ENCODE peak calls at places on chromosomes 6 and 20, in eight cellular contexts. G, C, Z, P, E, A, N and J are unnamed samples.

GRCh38 chr6:132931937-132932336 is 117.6 kb downstream of the RPS12 start:
- DNase-seq in G (no peak), A (no peak), C (no peak), Z (no peak), E (peak; percentile 92), N (no peak), P (peak; percentile 22), J (peak; percentile 71)

GRCh38 chr20:9555781-9556180 is 41.4 kb downstream of the LAMP5 start:
- DNase-seq in G (no peak), C (no peak), A (peak; percentile 19), E (peak; percentile 30), P (no peak), N (no peak), Z (no peak), J (peak; percentile 97)

GRCh38 chr6:43202451-43202850 is 20.5 kb downstream of the CUL9 start:
- DNase-seq in G (no peak), C (no peak), E (no peak), A (no peak), P (no peak), Z (no peak), N (no peak), J (no peak)

GRCh38 chr6:64683682-64684081 is 1023.3 kb downstream of the EYS start:
- DNase-seq in E (no peak), C (no peak), P (peak; percentile 33), Z (no peak), A (peak; percentile 51), G (no peak), N (no peak), J (peak; percentile 30)

GRCh38 chr20:43379239-43379917 is 78.3 kb upstream of the SRSF6 start:
- DNase-seq in A (peak; percentile 17), G (no peak), N (no peak), P (no peak), C (no peak), Z (no peak), E (peak; percentile 98), J (peak; percentile 35)

GRCh38 chr6:99606670-99607415 is at the start of gene PRDM13:
- DNase-seq in A (no peak), E (no peak), C (no peak), P (peak; percentile 61), Z (no peak), G (no peak), N (no peak), J (no peak)

GRCh38 chr6:157726892-157727628 is 96.0 kb upstream of the SNX9 start:
- DNase-seq in E (no peak), Z (no peak), P (no peak), C (no peak), G (no peak), A (no peak), N (no peak), J (no peak)

GRCh38 chr6:10193321-10193720 is 221.6 kb downstream of the TFAP2A start:
- DNase-seq in Z (no peak), A (no peak), G (no peak), N (no peak), C (no peak), P (no peak), E (no peak), J (peak; percentile 69)

GRCh38 chr6:152950240-152950639 is 32.6 kb downstream of the FBXO5 start:
- DNase-seq in N (no peak), G (no peak), A (no peak), E (no peak), Z (no peak), P (no peak), C (no peak), J (no peak)

GRCh38 chr6:44225579-44226325 is 2.4 kb downstream of the SLC29A1 start:
- DNase-seq in P (no peak), N (no peak), G (peak; percentile 39), A (no peak), C (no peak), E (no peak), Z (no peak), J (no peak)

GRCh38 chr6:89886378-89887120 is 7.7 kb upstream of the GJA10 start:
- DNase-seq in C (no peak), A (no peak), G (no peak), P (no peak), N (no peak), E (no peak), Z (no peak), J (no peak)

GRCh38 chr6:106084106-106084963 is 1.8 kb upstream of the PRDM1 start:
- DNase-seq in N (peak; percentile 87), P (peak; percentile 84), C (no peak), A (peak; percentile 72), G (peak; percentile 91), Z (peak; percentile 72), E (peak; percentile 90), J (peak; percentile 54)

GRCh38 chr6:49142422-49143151 is 320.5 kb downstream of the MMUT start:
- DNase-seq in E (no peak), N (no peak), C (no peak), A (no peak), G (no peak), Z (no peak), P (peak; percentile 44), J (no peak)

GRCh38 chr6:124881898-124882579 is 80.2 kb upstream of the RNF217 start:
- DNase-seq in G (no peak), P (peak; percentile 24), A (no peak), C (no peak), E (peak; percentile 55), N (no peak), Z (no peak), J (peak; percentile 24)

GRCh38 chr20:46695888-46696287 is 6.6 kb upstream of the TP53RK start:
- DNase-seq in G (no peak), C (no peak), A (peak; percentile 44), N (peak; percentile 64), E (peak; percentile 60), P (no peak), Z (no peak), J (no peak)

GRCh38 chr20:59402697-59403096 is 102.3 kb downstream of the EDN3 start:
- DNase-seq in G (no peak), N (no peak), Z (no peak), P (no peak), A (peak; percentile 54), C (peak; percentile 41), E (no peak), J (peak; percentile 20)

GRCh38 chr6:72955666-72956065 is 269.6 kb downstream of the KHDC1L start:
- DNase-seq in G (no peak), Z (no peak), P (no peak), N (no peak), C (no peak), A (no peak), E (no peak), J (no peak)

GRCh38 chr6:107811591-107812218 is 12.4 kb downstream of the SCML4 start:
- DNase-seq in A (peak; percentile 54), N (no peak), G (no peak), C (no peak), Z (no peak), E (peak; percentile 60), P (no peak), J (peak; percentile 5)

GRCh38 chr6:148291876-148292275 is 50.8 kb upstream of the SASH1 start:
- DNase-seq in Z (no peak), E (peak; percentile 34), A (no peak), N (no peak), P (no peak), G (no peak), C (no peak), J (no peak)

GRCh38 chr6:158457616-158458278 is 102.1 kb upstream of the TMEM181 start:
- DNase-seq in A (no peak), P (no peak), E (peak; percentile 50), C (no peak), N (no peak), Z (no peak), G (no peak), J (peak; percentile 13)

GRCh38 chr6:37653933-37654565 is 43.6 kb downstream of the MDGA1 start:
- DNase-seq in G (peak; percentile 50), C (peak; percentile 64), A (peak; percentile 23), N (peak; percentile 65), E (peak; percentile 33), P (peak; percentile 79), Z (peak; percentile 47), J (peak; percentile 94)

GRCh38 chr6:139378882-139379341 is 4.5 kb upstream of the CITED2 start:
- DNase-seq in Z (no peak), N (no peak), A (peak; percentile 62), G (no peak), C (no peak), E (peak; percentile 60), P (no peak), J (peak; percentile 83)

GRCh38 chr6:139381216-139381615 is 6.8 kb upstream of the CITED2 start:
- DNase-seq in C (no peak), A (no peak), N (no peak), Z (no peak), G (no peak), P (no peak), E (no peak), J (no peak)

GRCh38 chr6:139380168-139380567 is 5.7 kb upstream of the CITED2 start:
- DNase-seq in G (no peak), E (no peak), P (no peak), Z (no peak), A (no peak), N (no peak), C (no peak), J (no peak)

GRCh38 chr6:139378226-139378625 is 3.8 kb upstream of the CITED2 start:
- DNase-seq in C (no peak), E (no peak), P (no peak), N (no peak), A (no peak), G (no peak), Z (no peak), J (no peak)

GRCh38 chr6:139380611-139381010 is 6.2 kb upstream of the CITED2 start:
- DNase-seq in N (no peak), Z (no peak), P (no peak), E (no peak), A (no peak), G (no peak), C (no peak), J (no peak)
- H3K9me2 ChIP-seq in N (no peaks in the 10 kb centered on the region), Z (no peaks in the 10 kb centered on the region), P (peaks cover 22% of the 10 kb centered on the region), E (no peaks in the 10 kb centered on the region), A (no peaks in the 10 kb centered on the region), G (no peaks in the 10 kb centered on the region), C (no peaks in the 10 kb centered on the region), J (no peaks in the 10 kb centered on the region)

GRCh38 chr6:28544211-28544610 is 18.5 kb downstream of the GPX5 start:
- DNase-seq in E (no peak), P (peak; percentile 63), A (no peak), C (no peak), G (no peak), N (no peak), Z (no peak), J (no peak)
- TF ChIP-seq EZH2phosphoT487 in E (no peak), P (no peak), A (no peak), C (no peak), G (no peak), N (no peak), Z (no peak), J (no peak)

GRCh38 chr6:163670283-163670682 is 255.8 kb downstream of the QKI start:
- DNase-seq in N (no peak), Z (no peak), E (no peak), A (no peak), G (no peak), C (peak; percentile 79), P (no peak), J (no peak)
- H3K4me1 ChIP-seq in N (no peaks in the 10 kb centered on the region), Z (no peaks in the 10 kb centered on the region), E (no peaks in the 10 kb centered on the region), A (no peaks in the 10 kb centered on the region), G (peaks cover 26% of the 10 kb centered on the region), C (peaks cover 12% of the 10 kb centered on the region), P (no peaks in the 10 kb centered on the region), J (no peaks in the 10 kb centered on the region)

DNA sequence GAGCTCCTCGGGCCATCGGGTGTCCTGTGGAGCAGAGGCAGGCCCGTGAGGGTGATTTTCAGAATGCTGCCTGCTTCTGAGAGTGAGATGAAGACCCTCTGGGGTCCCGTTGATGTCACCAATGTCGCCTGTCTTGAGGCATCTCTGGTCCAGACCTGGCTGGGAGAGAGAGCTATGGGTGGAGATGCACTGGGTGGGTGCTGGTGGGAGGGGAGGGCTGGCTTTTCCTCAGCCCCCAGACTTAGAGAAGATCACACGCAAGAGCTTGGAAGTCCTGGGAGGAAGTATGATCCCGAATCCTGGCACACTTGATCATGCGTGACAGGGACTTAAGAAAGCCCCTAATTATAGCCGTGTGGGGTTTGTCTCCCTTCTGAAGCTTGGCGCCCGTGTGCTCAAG is 103.2 kb upstream of the CD93 start:
- DNase-seq in E (no peak), Z (no peak), P (no peak), A (no peak), G (no peak), C (no peak), N (no peak), J (no peak)
- H3K9me2 ChIP-seq in E (no peaks in the 10 kb centered on the region), Z (no peaks in the 10 kb centered on the region), P (peaks cover 2% of the 10 kb centered on the region), A (no peaks in the 10 kb centered on the region), G (no peaks in the 10 kb centered on the region), C (no peaks in the 10 kb centered on the region), N (no peaks in the 10 kb centered on the region), J (no peaks in the 10 kb centered on the region)